ENCODE peak calls at places on chromosomes 6 and 20, in eight cellular contexts. P is progenitor cell of endocrine pancreas; N is NCI-H510A treated with DMSO at 0.1 percent for 48 hours; K is MCF 10A; Y is tibial nerve; G is effector CD8-positive, alpha-beta T cell; M is fibroblast of mammary gland; Q is neural crest cell. Z is an unnamed sample.

GRCh38 chr20:8571660-8572059 is 439.6 kb downstream of the PLCB1 start:
- DNase-seq in P (no peak), Y (no peak), N (no peak), K (no peak), M (no peak), Q (no peak), G (no peak), Z (no peak)

GRCh38 chr6:53956068-53956711 is 155.1 kb upstream of the MLIP start:
- DNase-seq in N (peak; percentile 96), Y (peak; percentile 25), M (peak; percentile 63), P (peak; percentile 44), K (peak; percentile 70), G (no peak), Q (peak; percentile 54), Z (no peak)

GRCh38 chr20:2212457-2213005 is 83.3 kb upstream of the TGM3 start:
- DNase-seq in M (no peak), G (no peak), P (no peak), N (no peak), Q (no peak), K (no peak), Y (no peak), Z (no peak)

GRCh38 chr20:18625907-18626655 is 38.2 kb downstream of the DTD1 start:
- DNase-seq in M (no peak), Y (no peak), K (no peak), N (no peak), P (no peak), G (no peak), Q (no peak), Z (no peak)

GRCh38 chr6:53358440-53359087 is 9.8 kb upstream of the ELOVL5 start:
- DNase-seq in G (no peak), P (no peak), N (peak; percentile 93), Y (no peak), K (no peak), Q (no peak), M (no peak), Z (no peak)

GRCh38 chr6:96468681-96469224 is 52.9 kb upstream of the UFL1 start:
- DNase-seq in P (no peak), Q (no peak), K (no peak), M (no peak), Y (no peak), N (no peak), G (no peak), Z (no peak)

GRCh38 chr6:30752164-30752927 is 8.0 kb upstream of the IER3 start:
- DNase-seq in Q (no peak), N (no peak), P (no peak), G (no peak), Y (peak; percentile 82), K (peak; percentile 100), M (peak; percentile 100), Z (peak; percentile 98)

GRCh38 chr6:105001063-105001462 is 44.2 kb downstream of the LIN28B start:
- DNase-seq in P (no peak), K (no peak), Q (no peak), M (no peak), N (no peak), Y (no peak), G (no peak), Z (no peak)

GRCh38 chr20:4102381-4102780 is 87.0 kb upstream of the RNF24 start:
- DNase-seq in Q (no peak), G (no peak), P (no peak), Y (no peak), M (peak; percentile 90), N (no peak), K (peak; percentile 62), Z (no peak)

GRCh38 chr6:11494786-11495564 is 42.6 kb upstream of the TMEM170B start:
- DNase-seq in M (no peak), N (no peak), G (no peak), K (no peak), Y (no peak), Q (no peak), P (no peak), Z (no peak)

GRCh38 chr6:119521251-119521650 is 171.7 kb upstream of the MAN1A1 start:
- DNase-seq in G (no peak), K (no peak), Y (no peak), M (no peak), P (no peak), Q (no peak), N (no peak), Z (no peak)

GRCh38 chr6:93972791-93973190 is 553.4 kb upstream of the EPHA7 start:
- DNase-seq in N (no peak), K (no peak), M (peak; percentile 14), G (no peak), Q (no peak), P (no peak), Y (no peak), Z (no peak)

GRCh38 chr6:18154507-18155272 is at the start of gene TPMT:
- DNase-seq in M (no peak), Y (no peak), N (peak; percentile 90), K (no peak), Q (peak; percentile 96), P (peak; percentile 97), G (no peak), Z (peak; percentile 92)